ENCODE peak calls at places on chromosomes 5 and 9, in four cellular contexts. P is brain microvascular endothelial cell, U is cardiac muscle cell, S is AG04450. M is an unnamed sample.

GRCh38 chr9:13705913-13706312 is 426.4 kb upstream of the MPDZ start:
- DNase-seq in P (peak), U (peak), S (no peak), M (no peak)

GRCh38 chr5:150155258-150156032 is at the start of gene PDGFRB:
- DNase-seq in P (peak), U (peak), S (peak), M (peak)

GRCh38 chr9:100213730-100214477 is 114.9 kb downstream of the INVS start:
- DNase-seq in P (peak), U (no peak), S (peak), M (no peak)

GRCh38 chr5:90740244-90740799 is 181.7 kb downstream of the ADGRV1 start:
- DNase-seq in P (no peak), U (no peak), S (no peak), M (no peak)

GRCh38 chr5:74056789-74057164 is 430.8 kb downstream of the ARHGEF28 start:
- DNase-seq in P (peak), U (peak), S (no peak), M (no peak)

GRCh38 chr5:171427318-171428167 is 8.1 kb downstream of the FGF18 start:
- DNase-seq in P (no peak), U (peak), S (no peak), M (no peak)

GRCh38 chr9:18438951-18439350 is 35.0 kb upstream of the ADAMTSL1 start:
- DNase-seq in P (no peak), U (no peak), S (no peak), M (no peak)

GRCh38 chr5:321233-321725 is at the start of gene AHRR:
- DNase-seq in P (peak), U (peak), S (no peak), M (no peak)

GRCh38 chr9:78303377-78304062 is 6.6 kb downstream of the PSAT1 start:
- DNase-seq in P (no peak), U (no peak), S (no peak), M (no peak)

GRCh38 chr5:142905375-142905774 is 135.2 kb downstream of the ARHGAP26 start:
- DNase-seq in P (no peak), U (no peak), S (no peak), M (no peak)

GRCh38 chr9:121637441-121638222 is 13.8 kb upstream of the DAB2IP start:
- DNase-seq in P (no peak), U (no peak), S (peak), M (no peak)

GRCh38 chr9:123316053-123316718 is 39.8 kb upstream of the CRB2 start:
- DNase-seq in P (no peak), U (no peak), S (no peak), M (no peak)
- H3K27ac ChIP-seq in P (no peak), U (no peak), S (no peak), M (no peak)

DNA sequence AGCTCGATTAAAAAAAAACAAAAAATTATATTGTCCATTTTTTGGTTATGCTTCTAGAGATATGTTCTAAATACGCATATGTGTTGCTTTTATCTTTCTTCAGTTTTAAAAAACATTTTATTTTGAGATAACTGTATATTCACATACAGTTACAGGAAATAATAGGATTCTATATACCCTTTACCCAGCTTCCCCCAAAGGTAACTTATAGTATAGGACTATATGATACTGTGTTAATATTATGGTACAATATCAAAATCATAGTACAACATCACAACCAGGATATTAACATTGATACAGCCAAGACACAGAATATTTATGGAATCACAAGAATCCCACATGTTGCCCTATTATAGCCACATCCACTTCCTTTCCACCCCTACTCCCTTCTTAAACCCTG is 9.5 kb upstream of the MACIR start:
- DNase-seq in P (no peak), U (no peak), S (no peak), M (no peak)
- H3K27ac ChIP-seq in P (no peak), U (no peak), S (no peak), M (no peak)

GRCh38 chr9:92712767-92713166 is 42.8 kb upstream of the IPPK start:
- DNase-seq in P (no peak), U (no peak), S (no peak), M (no peak)

GRCh38 chr9:92710368-92710767 is 40.4 kb upstream of the IPPK start:
- DNase-seq in P (no peak), U (no peak), S (no peak), M (no peak)

GRCh38 chr9:92711146-92711545 is 41.2 kb upstream of the IPPK start:
- DNase-seq in P (no peak), U (no peak), S (no peak), M (no peak)

GRCh38 chr9:92713528-92713927 is 43.6 kb upstream of the IPPK start:
- DNase-seq in P (no peak), U (no peak), S (no peak), M (no peak)

GRCh38 chr9:92711844-92712243 is 41.9 kb upstream of the IPPK start:
- DNase-seq in P (no peak), U (no peak), S (no peak), M (no peak)
- H3K27ac ChIP-seq in P (no peak), U (no peak), S (no peak), M (no peak)

GRCh38 chr5:14039063-14039462 is 94.6 kb upstream of the DNAH5 start:
- DNase-seq in P (peak), U (no peak), S (no peak), M (no peak)

GRCh38 chr5:14036947-14037346 is 92.5 kb upstream of the DNAH5 start:
- DNase-seq in P (no peak), U (no peak), S (no peak), M (no peak)

GRCh38 chr5:14039576-14039975 is 95.1 kb upstream of the DNAH5 start:
- DNase-seq in P (peak), U (no peak), S (no peak), M (no peak)

GRCh38 chr5:14036514-14036913 is 92.0 kb upstream of the DNAH5 start:
- DNase-seq in P (peak), U (no peak), S (no peak), M (no peak)

DNA sequence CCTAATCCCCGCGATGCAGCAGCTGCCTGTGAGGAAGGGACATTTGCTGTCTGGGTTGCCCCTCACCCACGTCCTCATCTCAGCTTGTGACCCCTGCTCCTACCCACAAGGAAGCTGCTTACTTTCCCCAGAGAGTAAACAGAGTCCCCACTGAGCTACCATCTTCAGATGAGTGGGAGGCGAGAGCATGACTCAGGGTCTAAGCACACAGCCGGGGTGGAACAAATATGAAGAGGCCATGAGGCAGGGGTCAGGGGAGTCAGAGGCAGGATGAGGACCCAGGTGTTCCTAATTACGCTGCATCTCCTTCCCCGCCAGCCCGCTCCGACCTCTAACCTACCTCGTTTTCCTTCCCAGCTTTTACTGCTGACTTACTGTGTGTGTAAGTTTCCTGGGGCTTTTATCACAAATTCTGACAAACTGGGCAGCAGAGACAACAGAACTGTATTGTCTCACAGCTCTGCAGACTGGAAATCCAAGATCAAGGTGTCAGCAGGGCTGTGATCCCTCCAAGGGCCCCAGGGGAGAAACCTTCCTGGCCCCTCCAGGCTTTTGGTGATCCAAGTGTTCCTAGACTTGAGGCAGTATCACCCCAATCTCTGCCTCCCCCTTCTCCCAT is 94.0 kb upstream of the DNAH5 start:
- DNase-seq in P (peak), U (no peak), S (peak), M (no peak)
- H3K27ac ChIP-seq in P (peak), U (no peak), S (peak), M (no peak)

M was measured in thoracic aorta.